ENCODE peak calls at places on chromosomes 2 and 18, in ten cellular contexts. One of them, this sample, is unnamed.

GRCh38 chr18:10822457-10822856 is 296.6 kb downstream of the NAPG start:
- DNase-seq in OCI-LY7: no peak
- DNase-seq in kidney: no peak
- DNase-seq in left ventricle myocardium inferior: no peak
- DNase-seq in suprapubic skin: no peak
- DNase-seq in GM20000: no peak
- DNase-seq in astrocyte of the spinal cord: no peak
- DNase-seq in HFFc6: no peak
- DNase-seq in H9: no peak
- DNase-seq in GM12865: no peak
- DNase-seq in this sample: no peak

GRCh38 chr18:10559566-10560456 is 34.0 kb downstream of the NAPG start:
- DNase-seq in GM12865: peak
- DNase-seq in astrocyte of the spinal cord: no peak
- DNase-seq in kidney: no peak
- DNase-seq in OCI-LY7: peak
- DNase-seq in left ventricle myocardium inferior: peak
- DNase-seq in suprapubic skin: no peak
- DNase-seq in GM20000: peak
- DNase-seq in H9: peak
- DNase-seq in HFFc6: no peak
- DNase-seq in this sample: peak

GRCh38 chr2:168245074-168245825 is 2.1 kb downstream of the STK39 start:
- DNase-seq in OCI-LY7: no peak
- DNase-seq in H9: no peak
- DNase-seq in astrocyte of the spinal cord: no peak
- DNase-seq in left ventricle myocardium inferior: no peak
- DNase-seq in suprapubic skin: no peak
- DNase-seq in HFFc6: no peak
- DNase-seq in GM20000: no peak
- DNase-seq in GM12865: no peak
- DNase-seq in kidney: no peak
- DNase-seq in this sample: no peak

GRCh38 chr2:218853766-218854165 is 5.8 kb upstream of the WNT6 start:
- DNase-seq in suprapubic skin: peak
- DNase-seq in kidney: no peak
- DNase-seq in GM12865: no peak
- DNase-seq in left ventricle myocardium inferior: no peak
- DNase-seq in astrocyte of the spinal cord: peak
- DNase-seq in H9: no peak
- DNase-seq in OCI-LY7: no peak
- DNase-seq in HFFc6: peak
- DNase-seq in GM20000: no peak
- DNase-seq in this sample: no peak

GRCh38 chr18:9348079-9348671 is 13.6 kb downstream of the TWSG1 start:
- DNase-seq in kidney: no peak
- DNase-seq in suprapubic skin: no peak
- DNase-seq in astrocyte of the spinal cord: peak
- DNase-seq in left ventricle myocardium inferior: no peak
- DNase-seq in HFFc6: peak
- DNase-seq in OCI-LY7: no peak
- DNase-seq in GM12865: peak
- DNase-seq in GM20000: peak
- DNase-seq in H9: no peak
- DNase-seq in this sample: peak

GRCh38 chr2:84865181-84865783 is 15.6 kb downstream of the TRABD2A start:
- DNase-seq in astrocyte of the spinal cord: peak
- DNase-seq in suprapubic skin: no peak
- DNase-seq in HFFc6: peak
- DNase-seq in OCI-LY7: peak
- DNase-seq in GM12865: peak
- DNase-seq in left ventricle myocardium inferior: no peak
- DNase-seq in H9: no peak
- DNase-seq in GM20000: peak
- DNase-seq in kidney: no peak
- DNase-seq in this sample: peak

GRCh38 chr18:9950289-9951016 is 36.6 kb downstream of the VAPA start:
- DNase-seq in suprapubic skin: no peak
- DNase-seq in OCI-LY7: no peak
- DNase-seq in HFFc6: no peak
- DNase-seq in astrocyte of the spinal cord: peak
- DNase-seq in left ventricle myocardium inferior: no peak
- DNase-seq in GM20000: no peak
- DNase-seq in GM12865: no peak
- DNase-seq in kidney: no peak
- DNase-seq in H9: no peak
- DNase-seq in this sample: no peak

GRCh38 chr18:44812426-44812825 is 131.7 kb downstream of the SETBP1 start:
- DNase-seq in OCI-LY7: no peak
- DNase-seq in left ventricle myocardium inferior: no peak
- DNase-seq in GM20000: no peak
- DNase-seq in HFFc6: no peak
- DNase-seq in H9: no peak
- DNase-seq in astrocyte of the spinal cord: no peak
- DNase-seq in GM12865: no peak
- DNase-seq in kidney: no peak
- DNase-seq in suprapubic skin: no peak
- DNase-seq in this sample: no peak

GRCh38 chr2:101205521-101205998 is 47.1 kb upstream of the CNOT11 start:
- DNase-seq in GM12865: peak
- DNase-seq in left ventricle myocardium inferior: peak
- DNase-seq in kidney: no peak
- DNase-seq in GM20000: peak
- DNase-seq in OCI-LY7: no peak
- DNase-seq in H9: peak
- DNase-seq in HFFc6: peak
- DNase-seq in suprapubic skin: no peak
- DNase-seq in astrocyte of the spinal cord: peak
- DNase-seq in this sample: peak

GRCh38 chr18:23856466-23857175 is 157.9 kb upstream of the TTC39C start:
- DNase-seq in HFFc6: no peak
- DNase-seq in OCI-LY7: no peak
- DNase-seq in GM12865: no peak
- DNase-seq in left ventricle myocardium inferior: no peak
- DNase-seq in H9: no peak
- DNase-seq in astrocyte of the spinal cord: peak
- DNase-seq in kidney: no peak
- DNase-seq in GM20000: no peak
- DNase-seq in suprapubic skin: no peak
- DNase-seq in this sample: no peak

GRCh38 chr2:233668605-233669260 is 3.0 kb upstream of the UGT1A9 start:
- DNase-seq in GM20000: no peak
- DNase-seq in kidney: no peak
- DNase-seq in HFFc6: no peak
- DNase-seq in H9: no peak
- DNase-seq in OCI-LY7: no peak
- DNase-seq in astrocyte of the spinal cord: no peak
- DNase-seq in GM12865: no peak
- DNase-seq in suprapubic skin: no peak
- DNase-seq in left ventricle myocardium inferior: no peak
- DNase-seq in this sample: no peak

GRCh38 chr2:118185210-118186109 is 97.2 kb downstream of the INSIG2 start:
- DNase-seq in suprapubic skin: peak
- DNase-seq in GM20000: peak
- DNase-seq in left ventricle myocardium inferior: peak
- DNase-seq in H9: peak
- DNase-seq in GM12865: peak
- DNase-seq in kidney: peak
- DNase-seq in OCI-LY7: peak
- DNase-seq in astrocyte of the spinal cord: peak
- DNase-seq in HFFc6: no peak
- DNase-seq in this sample: peak

GRCh38 chr18:7757175-7757574 is 190.1 kb downstream of the PTPRM start:
- DNase-seq in GM12865: no peak
- DNase-seq in GM20000: no peak
- DNase-seq in HFFc6: no peak
- DNase-seq in OCI-LY7: no peak
- DNase-seq in left ventricle myocardium inferior: no peak
- DNase-seq in suprapubic skin: no peak
- DNase-seq in H9: no peak
- DNase-seq in kidney: no peak
- DNase-seq in astrocyte of the spinal cord: no peak
- DNase-seq in this sample: no peak

GRCh38 chr2:29394311-29394710 is 279.1 kb downstream of the CLIP4 start:
- DNase-seq in suprapubic skin: no peak
- DNase-seq in left ventricle myocardium inferior: no peak
- DNase-seq in H9: no peak
- DNase-seq in GM12865: no peak
- DNase-seq in OCI-LY7: no peak
- DNase-seq in astrocyte of the spinal cord: no peak
- DNase-seq in GM20000: no peak
- DNase-seq in kidney: no peak
- DNase-seq in HFFc6: no peak
- DNase-seq in this sample: no peak

GRCh38 chr18:75041586-75041985 is 167.4 kb downstream of the PTGR3 start:
- DNase-seq in HFFc6: peak
- DNase-seq in left ventricle myocardium inferior: no peak
- DNase-seq in OCI-LY7: peak
- DNase-seq in astrocyte of the spinal cord: peak
- DNase-seq in suprapubic skin: no peak
- DNase-seq in GM12865: peak
- DNase-seq in kidney: no peak
- DNase-seq in H9: no peak
- DNase-seq in GM20000: no peak
- DNase-seq in this sample: no peak

GRCh38 chr18:9949315-9949714 is 35.5 kb downstream of the VAPA start:
- DNase-seq in kidney: no peak
- DNase-seq in OCI-LY7: no peak
- DNase-seq in H9: no peak
- DNase-seq in GM20000: no peak
- DNase-seq in HFFc6: no peak
- DNase-seq in left ventricle myocardium inferior: no peak
- DNase-seq in astrocyte of the spinal cord: no peak
- DNase-seq in suprapubic skin: no peak
- DNase-seq in GM12865: no peak
- DNase-seq in this sample: no peak

GRCh38 chr2:161599842-161600241 is 24.4 kb upstream of the SLC4A10 start:
- DNase-seq in astrocyte of the spinal cord: no peak
- DNase-seq in OCI-LY7: no peak
- DNase-seq in left ventricle myocardium inferior: no peak
- DNase-seq in GM12865: no peak
- DNase-seq in kidney: no peak
- DNase-seq in H9: no peak
- DNase-seq in HFFc6: no peak
- DNase-seq in GM20000: no peak
- DNase-seq in suprapubic skin: no peak
- DNase-seq in this sample: no peak

DNA sequence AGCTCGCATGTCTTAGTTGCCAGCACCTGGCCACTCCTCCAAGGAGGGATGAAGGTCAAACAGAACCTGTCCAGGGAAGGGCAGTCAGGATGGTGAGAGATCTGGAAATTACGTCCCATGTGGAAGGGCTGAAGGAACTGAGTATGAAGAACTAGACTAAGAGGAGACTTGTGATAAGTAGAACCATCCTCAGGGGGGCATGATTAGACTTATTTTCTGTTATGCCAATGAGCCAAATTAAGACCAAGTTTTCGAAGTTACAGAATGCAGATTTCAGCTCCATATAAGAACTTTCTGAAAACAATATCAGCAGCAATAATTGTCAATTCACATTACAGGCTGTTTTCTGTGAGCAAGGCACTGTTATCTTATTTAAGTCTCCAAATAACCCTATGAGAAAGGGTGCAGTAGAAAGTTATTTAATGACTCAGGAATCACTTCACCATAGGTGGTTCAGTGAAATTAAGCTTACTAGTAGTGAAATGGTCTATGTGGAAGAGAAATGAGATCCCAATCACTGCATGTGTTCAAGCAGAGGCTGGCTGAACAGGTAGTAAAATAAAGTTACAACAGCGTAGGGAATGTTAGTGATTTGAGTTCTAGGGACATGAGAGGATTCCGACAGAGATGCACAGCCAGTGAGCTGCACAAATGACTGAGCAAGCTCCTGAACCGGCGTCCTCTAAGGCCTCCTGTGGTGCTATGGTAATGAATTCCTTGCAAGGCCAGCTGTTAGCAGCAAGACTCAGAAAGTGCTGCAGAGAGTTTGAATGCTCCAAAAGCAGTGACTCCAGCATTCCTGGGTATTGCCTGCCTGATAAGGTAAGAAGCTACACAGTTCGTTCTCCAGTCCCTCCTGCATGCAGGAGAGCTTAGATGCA is 4.5 kb upstream of the DYM start:
- DNase-seq in kidney: no peak
- DNase-seq in astrocyte of the spinal cord: peak
- DNase-seq in GM20000: no peak
- DNase-seq in left ventricle myocardium inferior: no peak
- DNase-seq in HFFc6: peak
- DNase-seq in suprapubic skin: no peak
- DNase-seq in GM12865: no peak
- DNase-seq in H9: peak
- DNase-seq in OCI-LY7: peak
- DNase-seq in this sample: no peak
- TF ChIP-seq CTCF in kidney: no peak
- TF ChIP-seq CTCF in astrocyte of the spinal cord: no peak
- TF ChIP-seq CTCF in GM20000: no peak
- TF ChIP-seq CTCF in left ventricle myocardium inferior: no peak
- TF ChIP-seq CTCF in HFFc6: no peak
- TF ChIP-seq CTCF in suprapubic skin: no peak
- TF ChIP-seq CTCF in GM12865: no peak
- TF ChIP-seq CTCF in H9: no peak
- TF ChIP-seq CTCF in OCI-LY7: peak
- TF ChIP-seq CTCF in this sample: no peak

GRCh38 chr2:157777425-157777824 is 98.7 kb downstream of the ACVR1 start:
- DNase-seq in OCI-LY7: peak
- DNase-seq in left ventricle myocardium inferior: no peak
- DNase-seq in GM12865: peak
- DNase-seq in GM20000: peak
- DNase-seq in suprapubic skin: no peak
- DNase-seq in H9: no peak
- DNase-seq in kidney: no peak
- DNase-seq in HFFc6: peak
- DNase-seq in astrocyte of the spinal cord: peak
- DNase-seq in this sample: peak
- TF ChIP-seq CTCF in OCI-LY7: peak
- TF ChIP-seq CTCF in left ventricle myocardium inferior: peak
- TF ChIP-seq CTCF in GM12865: peak
- TF ChIP-seq CTCF in GM20000: peak
- TF ChIP-seq CTCF in suprapubic skin: peak
- TF ChIP-seq CTCF in H9: peak
- TF ChIP-seq CTCF in kidney: peak
- TF ChIP-seq CTCF in HFFc6: peak
- TF ChIP-seq CTCF in astrocyte of the spinal cord: peak
- TF ChIP-seq CTCF in this sample: peak

GRCh38 chr2:68839260-68839833 is 31.9 kb downstream of the BMP10 start:
- DNase-seq in H9: no peak
- DNase-seq in GM20000: no peak
- DNase-seq in astrocyte of the spinal cord: no peak
- DNase-seq in left ventricle myocardium inferior: no peak
- DNase-seq in HFFc6: no peak
- DNase-seq in kidney: no peak
- DNase-seq in GM12865: peak
- DNase-seq in OCI-LY7: peak
- DNase-seq in suprapubic skin: no peak
- DNase-seq in this sample: no peak
- TF ChIP-seq CTCF in H9: peak
- TF ChIP-seq CTCF in GM20000: peak
- TF ChIP-seq CTCF in astrocyte of the spinal cord: peak
- TF ChIP-seq CTCF in left ventricle myocardium inferior: peak
- TF ChIP-seq CTCF in HFFc6: peak
- TF ChIP-seq CTCF in kidney: peak
- TF ChIP-seq CTCF in GM12865: peak
- TF ChIP-seq CTCF in OCI-LY7: peak
- TF ChIP-seq CTCF in suprapubic skin: peak
- TF ChIP-seq CTCF in this sample: peak

GRCh38 chr2:127528487-127528886 is 2.2 kb upstream of the IWS1 start:
- DNase-seq in HFFc6: no peak
- DNase-seq in OCI-LY7: peak
- DNase-seq in GM12865: no peak
- DNase-seq in GM20000: no peak
- DNase-seq in left ventricle myocardium inferior: no peak
- DNase-seq in astrocyte of the spinal cord: no peak
- DNase-seq in kidney: no peak
- DNase-seq in suprapubic skin: no peak
- DNase-seq in H9: no peak
- DNase-seq in this sample: no peak
- TF ChIP-seq CTCF in HFFc6: no peak
- TF ChIP-seq CTCF in OCI-LY7: peak
- TF ChIP-seq CTCF in GM12865: no peak
- TF ChIP-seq CTCF in GM20000: no peak
- TF ChIP-seq CTCF in left ventricle myocardium inferior: no peak
- TF ChIP-seq CTCF in astrocyte of the spinal cord: no peak
- TF ChIP-seq CTCF in kidney: no peak
- TF ChIP-seq CTCF in suprapubic skin: no peak
- TF ChIP-seq CTCF in H9: peak
- TF ChIP-seq CTCF in this sample: no peak

This sample was measured in GM13977.